ENCODE peak calls at places on chromosome 12, in five cellular contexts. One of them, this sample, is unnamed.

GRCh38 chr12:87272846-87273245 is 756.4 kb downstream of the C12orf50 start:
- DNase-seq in lower leg skin: no peak
- DNase-seq in right lobe of liver: no peak
- DNase-seq in OCI-LY7: no peak
- DNase-seq in choroid plexus epithelial cell: no peak
- DNase-seq in this sample: no peak

GRCh38 chr12:16573652-16574077 is 32.3 kb downstream of the LMO3 start:
- DNase-seq in lower leg skin: no peak
- DNase-seq in right lobe of liver: peak; percentile 57
- DNase-seq in OCI-LY7: no peak
- DNase-seq in choroid plexus epithelial cell: peak; percentile 35
- DNase-seq in this sample: no peak

GRCh38 chr12:53948650-53949593 is 5.8 kb upstream of the HOXC12 start:
- DNase-seq in lower leg skin: no peak
- DNase-seq in right lobe of liver: no peak
- DNase-seq in OCI-LY7: no peak
- DNase-seq in choroid plexus epithelial cell: no peak
- DNase-seq in this sample: no peak

GRCh38 chr12:26119391-26119981 is 5.4 kb downstream of the BHLHE41 start:
- DNase-seq in lower leg skin: no peak
- DNase-seq in right lobe of liver: no peak
- DNase-seq in OCI-LY7: peak; percentile 36
- DNase-seq in choroid plexus epithelial cell: peak; percentile 89
- DNase-seq in this sample: peak; percentile 61

GRCh38 chr12:67460388-67460787 is 188.2 kb upstream of the DYRK2 start:
- DNase-seq in lower leg skin: no peak
- DNase-seq in right lobe of liver: no peak
- DNase-seq in OCI-LY7: no peak
- DNase-seq in choroid plexus epithelial cell: no peak
- DNase-seq in this sample: no peak

GRCh38 chr12:55996715-55997534 is at the start of gene SUOX:
- DNase-seq in lower leg skin: peak; percentile 96
- DNase-seq in right lobe of liver: peak; percentile 99
- DNase-seq in OCI-LY7: no peak
- DNase-seq in choroid plexus epithelial cell: peak; percentile 99
- DNase-seq in this sample: peak; percentile 97

GRCh38 chr12:65810036-65810435 is 14.2 kb upstream of the HMGA2 start:
- DNase-seq in lower leg skin: no peak
- DNase-seq in right lobe of liver: no peak
- DNase-seq in OCI-LY7: no peak
- DNase-seq in choroid plexus epithelial cell: no peak
- DNase-seq in this sample: no peak

GRCh38 chr12:25187781-25188180 is 7.2 kb downstream of the DNAI7 start:
- DNase-seq in lower leg skin: no peak
- DNase-seq in right lobe of liver: no peak
- DNase-seq in OCI-LY7: no peak
- DNase-seq in choroid plexus epithelial cell: peak; percentile 95
- DNase-seq in this sample: no peak

GRCh38 chr12:98211914-98212695 is 303.3 kb upstream of the TMPO start:
- DNase-seq in lower leg skin: no peak
- DNase-seq in right lobe of liver: no peak
- DNase-seq in OCI-LY7: peak; percentile 18
- DNase-seq in choroid plexus epithelial cell: peak; percentile 33
- DNase-seq in this sample: no peak

GRCh38 chr12:53160673-53161072 is 19.8 kb upstream of the ZNF740 start:
- DNase-seq in lower leg skin: no peak
- DNase-seq in right lobe of liver: no peak
- DNase-seq in OCI-LY7: no peak
- DNase-seq in choroid plexus epithelial cell: no peak
- DNase-seq in this sample: no peak

GRCh38 chr12:5047729-5048128 is 4.0 kb downstream of the KCNA5 start:
- DNase-seq in lower leg skin: no peak
- DNase-seq in right lobe of liver: no peak
- DNase-seq in OCI-LY7: no peak
- DNase-seq in choroid plexus epithelial cell: no peak
- DNase-seq in this sample: no peak

GRCh38 chr12:58189030-58189429 is 247.7 kb downstream of the ATP23 start:
- DNase-seq in lower leg skin: no peak
- DNase-seq in right lobe of liver: no peak
- DNase-seq in OCI-LY7: no peak
- DNase-seq in choroid plexus epithelial cell: no peak
- DNase-seq in this sample: no peak

GRCh38 chr12:48542300-48542928 is 17.0 kb downstream of the OR8S1 start:
- DNase-seq in lower leg skin: no peak
- DNase-seq in right lobe of liver: no peak
- DNase-seq in OCI-LY7: peak; percentile 20
- DNase-seq in choroid plexus epithelial cell: peak; percentile 38
- DNase-seq in this sample: peak; percentile 66

GRCh38 chr12:49902399-49903350 is 1.0 kb downstream of the FAIM2 start:
- DNase-seq in lower leg skin: no peak
- DNase-seq in right lobe of liver: no peak
- DNase-seq in OCI-LY7: no peak
- DNase-seq in choroid plexus epithelial cell: no peak
- DNase-seq in this sample: no peak

GRCh38 chr12:69466867-69467266 is 3.3 kb upstream of the FRS2 start:
- DNase-seq in lower leg skin: no peak
- DNase-seq in right lobe of liver: no peak
- DNase-seq in OCI-LY7: peak; percentile 12
- DNase-seq in choroid plexus epithelial cell: no peak
- DNase-seq in this sample: no peak

GRCh38 chr12:56338643-56339422 is at the start of gene IL23A:
- DNase-seq in lower leg skin: no peak
- DNase-seq in right lobe of liver: no peak
- DNase-seq in OCI-LY7: peak; percentile 80
- DNase-seq in choroid plexus epithelial cell: peak; percentile 51
- DNase-seq in this sample: peak; percentile 84

GRCh38 chr12:26177303-26177702 is 18.1 kb upstream of the SSPN start:
- DNase-seq in lower leg skin: no peak
- DNase-seq in right lobe of liver: no peak
- DNase-seq in OCI-LY7: no peak
- DNase-seq in choroid plexus epithelial cell: no peak
- DNase-seq in this sample: peak; percentile 36

GRCh38 chr12:130706311-130706710 is 9.8 kb downstream of the RIMBP2 start:
- DNase-seq in lower leg skin: no peak
- DNase-seq in right lobe of liver: no peak
- DNase-seq in OCI-LY7: no peak
- DNase-seq in choroid plexus epithelial cell: no peak
- DNase-seq in this sample: no peak

GRCh38 chr12:54870617-54871016 is 16.3 kb downstream of the MUCL1 start:
- DNase-seq in lower leg skin: no peak
- DNase-seq in right lobe of liver: no peak
- DNase-seq in OCI-LY7: no peak
- DNase-seq in choroid plexus epithelial cell: no peak
- DNase-seq in this sample: no peak

GRCh38 chr12:12007001-12007712 is 63.6 kb upstream of the BCL2L14 start:
- DNase-seq in lower leg skin: no peak
- DNase-seq in right lobe of liver: no peak
- DNase-seq in OCI-LY7: no peak
- DNase-seq in choroid plexus epithelial cell: peak; percentile 27
- DNase-seq in this sample: peak; percentile 79

GRCh38 chr12:4556730-4557519 is 5.1 kb upstream of the DYRK4 start:
- DNase-seq in lower leg skin: no peak
- DNase-seq in right lobe of liver: no peak
- DNase-seq in OCI-LY7: no peak
- DNase-seq in choroid plexus epithelial cell: peak; percentile 13
- DNase-seq in this sample: no peak

GRCh38 chr12:54411398-54412241 is 7.4 kb downstream of the ITGA5 start:
- DNase-seq in lower leg skin: peak; percentile 90
- DNase-seq in right lobe of liver: no peak
- DNase-seq in OCI-LY7: peak; percentile 57
- DNase-seq in choroid plexus epithelial cell: peak; percentile 80
- DNase-seq in this sample: peak; percentile 33

GRCh38 chr12:25107920-25108319 is 87.0 kb downstream of the DNAI7 start:
- DNase-seq in lower leg skin: no peak
- DNase-seq in right lobe of liver: no peak
- DNase-seq in OCI-LY7: no peak
- DNase-seq in choroid plexus epithelial cell: no peak
- DNase-seq in this sample: peak; percentile 65

GRCh38 chr12:4009979-4010704 is 136.9 kb upstream of the PARP11 start:
- DNase-seq in lower leg skin: no peak
- DNase-seq in right lobe of liver: no peak
- DNase-seq in OCI-LY7: no peak
- DNase-seq in choroid plexus epithelial cell: no peak
- DNase-seq in this sample: no peak

GRCh38 chr12:58172433-58173073 is 231.2 kb downstream of the ATP23 start:
- DNase-seq in lower leg skin: no peak
- DNase-seq in right lobe of liver: no peak
- DNase-seq in OCI-LY7: no peak
- DNase-seq in choroid plexus epithelial cell: no peak
- DNase-seq in this sample: no peak

GRCh38 chr12:109741286-109741969 is 27.8 kb downstream of the FAM222A start:
- DNase-seq in lower leg skin: no peak
- DNase-seq in right lobe of liver: peak; percentile 42
- DNase-seq in OCI-LY7: no peak
- DNase-seq in choroid plexus epithelial cell: no peak
- DNase-seq in this sample: no peak
- H3K4me3 ChIP-seq in lower leg skin: no peak overlapping the region
- H3K4me3 ChIP-seq in right lobe of liver: no peak overlapping the region
- H3K4me3 ChIP-seq in OCI-LY7: no peak overlapping the region
- H3K4me3 ChIP-seq in choroid plexus epithelial cell: no peak overlapping the region
- H3K4me3 ChIP-seq in this sample: no peak overlapping the region

DNA sequence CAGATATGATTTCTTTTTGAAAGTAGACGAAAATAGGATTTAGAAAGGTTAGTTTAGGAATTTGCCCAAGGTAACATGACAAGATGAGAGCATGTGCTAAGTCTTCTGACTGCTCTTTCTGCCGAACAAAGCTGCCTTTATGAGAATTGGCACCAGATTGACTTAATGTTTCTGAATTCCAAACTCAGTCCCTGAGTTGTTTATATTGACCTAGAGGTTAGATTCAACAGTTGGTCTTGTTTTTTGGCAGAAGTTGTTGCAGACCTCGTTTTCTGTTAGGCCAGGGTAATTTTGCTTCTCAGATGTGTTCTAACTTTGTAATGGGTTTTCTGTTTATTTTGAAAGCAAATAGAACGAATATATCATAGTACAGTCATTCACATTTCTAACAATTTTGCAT is 61.5 kb upstream of the LRTM2 start:
- DNase-seq in lower leg skin: no peak
- DNase-seq in right lobe of liver: no peak
- DNase-seq in OCI-LY7: no peak
- DNase-seq in choroid plexus epithelial cell: peak; percentile 47
- DNase-seq in this sample: no peak
- TF ChIP-seq CTCF in lower leg skin: no peak
- TF ChIP-seq CTCF in right lobe of liver: no peak
- TF ChIP-seq CTCF in OCI-LY7: no peak
- TF ChIP-seq CTCF in choroid plexus epithelial cell: no peak
- TF ChIP-seq CTCF in this sample: no peak

DNA sequence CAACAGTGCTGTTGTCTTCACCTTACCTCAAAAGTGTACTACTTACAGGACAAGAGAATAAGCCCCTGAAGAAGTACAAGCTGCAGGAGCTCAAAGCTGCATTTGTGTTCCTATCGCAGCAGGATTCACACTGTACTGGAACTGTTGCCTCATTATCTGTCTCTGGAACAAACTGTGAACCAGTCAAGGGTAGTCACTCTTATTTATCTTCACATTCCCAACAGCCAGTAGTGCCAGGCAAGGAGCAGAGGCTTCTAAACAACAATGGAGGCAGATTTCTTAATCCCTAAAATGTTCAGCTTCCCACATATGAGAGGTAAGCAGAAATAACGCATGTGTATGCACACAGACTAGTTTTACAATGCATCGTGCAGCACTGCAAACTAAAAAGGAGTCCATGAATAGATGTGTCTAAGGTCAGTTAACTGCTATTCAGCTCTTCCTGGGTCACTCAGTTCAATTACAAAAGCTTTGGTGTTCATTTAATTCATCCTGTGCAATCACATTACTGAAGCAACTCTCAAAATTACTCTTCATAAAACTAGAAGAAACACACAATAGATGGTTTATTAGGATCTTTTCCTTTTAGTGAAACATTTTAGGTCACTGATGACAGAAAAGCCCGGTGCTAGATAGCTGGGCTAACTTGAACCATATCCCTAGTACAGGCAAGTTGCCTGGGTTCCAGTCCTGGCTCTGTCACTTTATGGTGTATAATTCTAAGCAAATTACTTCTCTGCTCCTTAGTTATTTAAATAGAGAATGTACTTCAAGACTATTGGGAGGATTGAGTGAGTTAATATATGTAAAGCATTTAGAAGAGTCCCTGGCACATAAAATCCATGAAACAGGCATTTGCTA is 2.7 kb downstream of the APPL2 start:
- DNase-seq in lower leg skin: no peak
- DNase-seq in right lobe of liver: no peak
- DNase-seq in OCI-LY7: no peak
- DNase-seq in choroid plexus epithelial cell: peak; percentile 46
- DNase-seq in this sample: no peak
- H3K4me3 ChIP-seq in lower leg skin: no peak overlapping the region
- H3K4me3 ChIP-seq in right lobe of liver: no peak overlapping the region
- H3K4me3 ChIP-seq in OCI-LY7: no peak overlapping the region
- H3K4me3 ChIP-seq in choroid plexus epithelial cell: no peak overlapping the region
- H3K4me3 ChIP-seq in this sample: no peak overlapping the region

GRCh38 chr12:46490635-46491034 is 118.1 kb upstream of the SLC38A2 start:
- DNase-seq in lower leg skin: no peak
- DNase-seq in right lobe of liver: no peak
- DNase-seq in OCI-LY7: no peak
- DNase-seq in choroid plexus epithelial cell: peak; percentile 81
- DNase-seq in this sample: no peak

GRCh38 chr12:46491548-46491947 is 119.0 kb upstream of the SLC38A2 start:
- DNase-seq in lower leg skin: no peak
- DNase-seq in right lobe of liver: no peak
- DNase-seq in OCI-LY7: no peak
- DNase-seq in choroid plexus epithelial cell: no peak
- DNase-seq in this sample: no peak

GRCh38 chr12:46494424-46494823 is 121.9 kb upstream of the SLC38A2 start:
- DNase-seq in lower leg skin: no peak
- DNase-seq in right lobe of liver: no peak
- DNase-seq in OCI-LY7: no peak
- DNase-seq in choroid plexus epithelial cell: peak; percentile 94
- DNase-seq in this sample: no peak

GRCh38 chr12:46493352-46494209 is 121.0 kb upstream of the SLC38A2 start:
- DNase-seq in lower leg skin: no peak
- DNase-seq in right lobe of liver: no peak
- DNase-seq in OCI-LY7: no peak
- DNase-seq in choroid plexus epithelial cell: peak; percentile 59
- DNase-seq in this sample: no peak

GRCh38 chr12:46492471-46493351 is 120.1 kb upstream of the SLC38A2 start:
- DNase-seq in lower leg skin: no peak
- DNase-seq in right lobe of liver: peak; percentile 62
- DNase-seq in OCI-LY7: no peak
- DNase-seq in choroid plexus epithelial cell: peak; percentile 98
- DNase-seq in this sample: no peak
- TF ChIP-seq CTCF in lower leg skin: peak; percentile 64
- TF ChIP-seq CTCF in right lobe of liver: no peak
- TF ChIP-seq CTCF in OCI-LY7: no peak
- TF ChIP-seq CTCF in choroid plexus epithelial cell: no peak
- TF ChIP-seq CTCF in this sample: no peak

GRCh38 chr12:76872415-76872814 is 6.4 kb downstream of the CSRP2 start:
- DNase-seq in lower leg skin: no peak
- DNase-seq in right lobe of liver: no peak
- DNase-seq in OCI-LY7: peak; percentile 37
- DNase-seq in choroid plexus epithelial cell: no peak
- DNase-seq in this sample: no peak
- H3K4me3 ChIP-seq in lower leg skin: no peak overlapping the region
- H3K4me3 ChIP-seq in right lobe of liver: no peak overlapping the region
- H3K4me3 ChIP-seq in OCI-LY7: no peak overlapping the region
- H3K4me3 ChIP-seq in choroid plexus epithelial cell: no peak overlapping the region
- H3K4me3 ChIP-seq in this sample: no peak overlapping the region

This sample was measured in GM12865.